ENCODE peak calls at places on chromosomes 4 and X, in eight cellular contexts. D is lower lobe of right lung, O is epithelial cell of esophagus, M is NCI-H69, R is choroid plexus epithelial cell, S is non-pigmented ciliary epithelial cell, B is hippocampal formation, V is skeletal muscle cell. K is an unnamed sample.

GRCh38 chr4:38562751-38563198 is 101.2 kb upstream of the KLF3 start:
- DNase-seq in O (peak; percentile 72), D (no peak), V (no peak), M (peak; percentile 48), B (no peak), R (peak; percentile 11), S (no peak), K (peak; percentile 18)

GRCh38 chrX:136636121-136636520 is 11.8 kb upstream of the CD40LG start:
- DNase-seq in R (no peak), V (no peak), M (peak; percentile 85), O (no peak), D (no peak), S (no peak), B (no peak), K (no peak)

GRCh38 chr4:25861422-25861926 is 1.3 kb downstream of the SEL1L3 start:
- DNase-seq in B (no peak), V (no peak), S (no peak), M (no peak), R (peak; percentile 59), D (no peak), O (no peak), K (no peak)

GRCh38 chrX:70452143-70452733 is 7.6 kb downstream of the DLG3 start:
- DNase-seq in V (no peak), R (peak; percentile 30), M (peak; percentile 63), S (no peak), D (peak; percentile 60), B (no peak), O (peak; percentile 45), K (no peak)

GRCh38 chr4:23337292-23337691 is 552.6 kb downstream of the PPARGC1A start:
- DNase-seq in M (no peak), D (no peak), B (no peak), S (no peak), V (no peak), R (no peak), O (no peak), K (no peak)

GRCh38 chr4:147160908-147161513 is 215.3 kb upstream of the TTC29 start:
- DNase-seq in M (peak; percentile 28), R (peak; percentile 84), S (peak; percentile 38), D (no peak), B (peak; percentile 56), V (no peak), O (peak; percentile 69), K (peak; percentile 70)

GRCh38 chr4:83489711-83490326 is 4.9 kb upstream of the ABRAXAS1 start:
- DNase-seq in M (no peak), O (no peak), R (no peak), V (no peak), D (no peak), S (no peak), B (no peak), K (no peak)

GRCh38 chrX:155027509-155028066 is 944 bp downstream of the FUNDC2 start:
- DNase-seq in S (no peak), D (no peak), V (no peak), B (peak; percentile 4), R (peak; percentile 89), M (peak; percentile 65), O (peak; percentile 61), K (peak; percentile 4)

GRCh38 chr4:144591401-144591800 is 54.6 kb upstream of the HHIP start:
- DNase-seq in M (peak; percentile 80), B (no peak), R (peak; percentile 86), V (peak; percentile 89), S (no peak), D (peak; percentile 36), O (peak; percentile 91), K (no peak)

GRCh38 chr4:85509882-85510631 is 35.1 kb downstream of the ARHGAP24 start:
- DNase-seq in O (no peak), M (no peak), V (no peak), D (no peak), B (no peak), S (no peak), R (no peak), K (no peak)